ENCODE peak calls at places on chromosome 3, in five cellular contexts. One of them, this sample, is unnamed. For H3K4me1, the result is how much of the 10 kb centered on the place peaks cover.

GRCh38 chr3:139380575-139380974 is 8.9 kb downstream of the COPB2 start:
- DNase-seq in BE2C: no peak
- DNase-seq in spleen: no peak
- DNase-seq in mammary epithelial cell: no peak
- DNase-seq in MM.1S: no peak
- DNase-seq in this sample: no peak

GRCh38 chr3:129312671-129313414 is 34.2 kb downstream of the HMCES start:
- DNase-seq in BE2C: peak
- DNase-seq in spleen: no peak
- DNase-seq in mammary epithelial cell: no peak
- DNase-seq in MM.1S: peak
- DNase-seq in this sample: no peak

GRCh38 chr3:162945626-162946025 is 1449.0 kb downstream of the OTOL1 start:
- DNase-seq in BE2C: no peak
- DNase-seq in spleen: no peak
- DNase-seq in mammary epithelial cell: no peak
- DNase-seq in MM.1S: no peak
- DNase-seq in this sample: no peak

GRCh38 chr3:55746808-55747413 is 259.8 kb upstream of the WNT5A start:
- DNase-seq in BE2C: no peak
- DNase-seq in spleen: no peak
- DNase-seq in mammary epithelial cell: no peak
- DNase-seq in MM.1S: peak
- DNase-seq in this sample: no peak

GRCh38 chr3:66472313-66473134 is 28.3 kb downstream of the LRIG1 start:
- DNase-seq in BE2C: no peak
- DNase-seq in spleen: no peak
- DNase-seq in mammary epithelial cell: peak
- DNase-seq in MM.1S: no peak
- DNase-seq in this sample: no peak

GRCh38 chr3:34108976-34109375 is 310.5 kb downstream of the PDCD6IP start:
- DNase-seq in BE2C: no peak
- DNase-seq in spleen: no peak
- DNase-seq in mammary epithelial cell: no peak
- DNase-seq in MM.1S: peak
- DNase-seq in this sample: no peak

GRCh38 chr3:79380581-79380980 is 387.2 kb downstream of the ROBO1 start:
- DNase-seq in BE2C: no peak
- DNase-seq in spleen: no peak
- DNase-seq in mammary epithelial cell: no peak
- DNase-seq in MM.1S: no peak
- DNase-seq in this sample: no peak

GRCh38 chr3:187999821-188000220 is 154.1 kb upstream of the LPP start:
- DNase-seq in BE2C: no peak
- DNase-seq in spleen: no peak
- DNase-seq in mammary epithelial cell: no peak
- DNase-seq in MM.1S: peak
- DNase-seq in this sample: no peak

GRCh38 chr3:37862712-37863551 is 1.3 kb downstream of the CTDSPL start:
- DNase-seq in BE2C: no peak
- DNase-seq in spleen: peak
- DNase-seq in mammary epithelial cell: peak
- DNase-seq in MM.1S: no peak
- DNase-seq in this sample: no peak

GRCh38 chr3:36305929-36306520 is 74.3 kb upstream of the STAC start:
- DNase-seq in BE2C: no peak
- DNase-seq in spleen: no peak
- DNase-seq in mammary epithelial cell: peak
- DNase-seq in MM.1S: no peak
- DNase-seq in this sample: no peak

GRCh38 chr3:107985496-107985895 is 105.3 kb downstream of the CD47 start:
- DNase-seq in BE2C: no peak
- DNase-seq in spleen: no peak
- DNase-seq in mammary epithelial cell: no peak
- DNase-seq in MM.1S: no peak
- DNase-seq in this sample: no peak

GRCh38 chr3:17931121-17931520 is 188.7 kb upstream of the TBC1D5 start:
- DNase-seq in BE2C: no peak
- DNase-seq in spleen: no peak
- DNase-seq in mammary epithelial cell: no peak
- DNase-seq in MM.1S: no peak
- DNase-seq in this sample: no peak

GRCh38 chr3:197847866-197848401 is 56.9 kb downstream of the LRCH3 start:
- DNase-seq in BE2C: no peak
- DNase-seq in spleen: no peak
- DNase-seq in mammary epithelial cell: no peak
- DNase-seq in MM.1S: peak
- DNase-seq in this sample: no peak

GRCh38 chr3:139934557-139935070 is 371 bp upstream of the CLSTN2 start:
- DNase-seq in BE2C: peak
- DNase-seq in spleen: no peak
- DNase-seq in mammary epithelial cell: peak
- DNase-seq in MM.1S: no peak
- DNase-seq in this sample: no peak

GRCh38 chr3:197083486-197083885 is 53.9 kb upstream of the MELTF start:
- DNase-seq in BE2C: no peak
- DNase-seq in spleen: no peak
- DNase-seq in mammary epithelial cell: peak
- DNase-seq in MM.1S: no peak
- DNase-seq in this sample: no peak

GRCh38 chr3:145518639-145519038 is 642.3 kb downstream of the PLOD2 start:
- DNase-seq in BE2C: no peak
- DNase-seq in spleen: no peak
- DNase-seq in mammary epithelial cell: no peak
- DNase-seq in MM.1S: no peak
- DNase-seq in this sample: no peak

GRCh38 chr3:109234300-109234699 is 82.0 kb downstream of the DPPA2 start:
- DNase-seq in BE2C: no peak
- DNase-seq in spleen: no peak
- DNase-seq in mammary epithelial cell: no peak
- DNase-seq in MM.1S: no peak
- DNase-seq in this sample: no peak

GRCh38 chr3:151282921-151283320 is 4.6 kb upstream of the P2RY14 start:
- DNase-seq in BE2C: no peak
- DNase-seq in spleen: no peak
- DNase-seq in mammary epithelial cell: peak
- DNase-seq in MM.1S: peak
- DNase-seq in this sample: no peak

DNA sequence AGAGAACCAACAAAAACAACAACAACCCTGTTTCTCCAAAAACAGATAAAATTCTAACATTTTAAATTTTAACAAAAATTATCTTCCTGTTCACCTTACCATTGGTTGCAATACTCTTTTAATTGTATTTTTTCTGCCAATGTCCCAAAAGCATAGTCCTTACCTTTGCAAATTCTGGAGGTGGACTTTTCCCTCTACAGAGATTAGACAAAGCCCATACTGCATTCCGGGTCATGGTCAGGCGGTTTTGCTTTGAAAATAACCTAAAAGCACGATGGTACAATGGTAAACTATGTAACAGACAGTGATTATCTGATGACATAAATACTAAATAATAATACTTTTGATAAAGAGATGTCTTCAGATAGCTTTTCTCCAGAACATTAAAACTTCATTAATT is 35.5 kb upstream of the WDR5B start:
- DNase-seq in BE2C: no peak
- DNase-seq in spleen: no peak
- DNase-seq in mammary epithelial cell: no peak
- DNase-seq in MM.1S: no peak
- DNase-seq in this sample: no peak
- H3K4me1 ChIP-seq in BE2C: under half
- H3K4me1 ChIP-seq in spleen: under half
- H3K4me1 ChIP-seq in mammary epithelial cell: under half
- H3K4me1 ChIP-seq in MM.1S: under half
- H3K4me1 ChIP-seq in this sample: under half

GRCh38 chr3:114730397-114730796 is 416.7 kb downstream of the ZBTB20 start:
- DNase-seq in BE2C: no peak
- DNase-seq in spleen: no peak
- DNase-seq in mammary epithelial cell: no peak
- DNase-seq in MM.1S: no peak
- DNase-seq in this sample: no peak

GRCh38 chr3:114725966-114726365 is 421.1 kb downstream of the ZBTB20 start:
- DNase-seq in BE2C: no peak
- DNase-seq in spleen: no peak
- DNase-seq in mammary epithelial cell: no peak
- DNase-seq in MM.1S: no peak
- DNase-seq in this sample: no peak

GRCh38 chr3:114722530-114722929 is 424.6 kb downstream of the ZBTB20 start:
- DNase-seq in BE2C: no peak
- DNase-seq in spleen: no peak
- DNase-seq in mammary epithelial cell: no peak
- DNase-seq in MM.1S: no peak
- DNase-seq in this sample: no peak

GRCh38 chr3:114732353-114732752 is 414.7 kb downstream of the ZBTB20 start:
- DNase-seq in BE2C: no peak
- DNase-seq in spleen: no peak
- DNase-seq in mammary epithelial cell: no peak
- DNase-seq in MM.1S: no peak
- DNase-seq in this sample: no peak

DNA sequence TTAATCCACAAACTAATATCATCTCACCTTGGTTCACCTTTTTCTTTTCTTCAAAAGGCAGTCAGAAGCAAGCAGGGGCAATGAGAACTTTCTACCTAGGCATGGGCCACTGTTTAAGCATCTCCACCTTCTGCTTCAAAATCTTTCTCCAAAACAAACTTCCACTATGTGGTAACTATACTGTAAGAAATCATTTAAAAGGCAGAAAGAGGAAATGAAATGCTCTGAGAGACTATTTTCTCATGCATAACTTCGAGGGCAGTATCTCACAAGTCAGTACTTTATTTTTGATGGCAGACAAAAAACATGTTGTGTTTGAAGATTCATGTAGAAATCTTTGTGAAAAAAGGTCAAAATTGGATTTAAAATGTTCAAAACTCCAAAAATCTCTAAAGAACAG is 419.7 kb downstream of the ZBTB20 start:
- DNase-seq in BE2C: no peak
- DNase-seq in spleen: no peak
- DNase-seq in mammary epithelial cell: no peak
- DNase-seq in MM.1S: no peak
- DNase-seq in this sample: no peak
- H3K4me1 ChIP-seq in BE2C: under half
- H3K4me1 ChIP-seq in spleen: under half
- H3K4me1 ChIP-seq in mammary epithelial cell: under half
- H3K4me1 ChIP-seq in MM.1S: under half
- H3K4me1 ChIP-seq in this sample: under half

GRCh38 chr3:50352762-50353161 is 2.1 kb downstream of the CYB561D2 start:
- DNase-seq in BE2C: no peak
- DNase-seq in spleen: no peak
- DNase-seq in mammary epithelial cell: peak
- DNase-seq in MM.1S: no peak
- DNase-seq in this sample: no peak
- H3K4me1 ChIP-seq in BE2C: under half
- H3K4me1 ChIP-seq in spleen: half or more
- H3K4me1 ChIP-seq in mammary epithelial cell: under half
- H3K4me1 ChIP-seq in MM.1S: under half
- H3K4me1 ChIP-seq in this sample: half or more

DNA sequence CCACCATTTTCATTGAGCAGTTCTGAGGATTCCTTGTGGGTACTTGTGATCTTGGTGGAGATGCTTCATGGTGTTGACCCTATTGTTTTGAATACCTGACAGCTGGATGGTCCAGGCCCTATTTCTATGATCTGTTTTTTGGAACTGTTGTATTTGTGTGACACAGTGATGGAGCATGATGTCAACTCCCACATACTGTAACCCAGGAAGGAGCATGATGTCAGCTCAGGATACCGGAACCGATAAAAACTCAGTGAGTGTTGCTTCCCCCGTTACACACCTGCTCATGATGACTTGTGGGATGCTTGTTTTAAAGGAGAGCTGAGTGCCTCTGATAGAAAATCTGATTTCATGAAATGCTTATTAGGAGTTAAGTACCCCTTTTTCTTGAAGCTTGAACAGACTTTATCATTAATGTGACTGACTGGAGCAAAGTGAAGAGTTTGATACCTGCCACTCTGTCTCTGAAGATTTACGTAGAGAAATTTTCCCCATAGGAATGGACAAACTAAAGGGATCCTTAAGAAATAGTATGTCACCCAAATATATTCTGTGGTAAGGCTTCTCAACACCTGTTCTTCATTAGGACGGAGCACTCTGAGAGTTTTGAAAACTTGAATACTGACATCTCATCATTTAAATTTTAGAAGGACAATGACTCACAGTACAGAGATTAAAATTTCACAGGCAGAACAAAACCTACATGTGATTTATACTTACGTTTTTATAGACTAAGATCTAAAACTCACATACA is 45.3 kb downstream of the ZBTB38 start:
- DNase-seq in BE2C: no peak
- DNase-seq in spleen: no peak
- DNase-seq in mammary epithelial cell: no peak
- DNase-seq in MM.1S: peak
- DNase-seq in this sample: no peak
- H3K4me1 ChIP-seq in BE2C: under half
- H3K4me1 ChIP-seq in spleen: half or more
- H3K4me1 ChIP-seq in mammary epithelial cell: under half
- H3K4me1 ChIP-seq in MM.1S: half or more
- H3K4me1 ChIP-seq in this sample: half or more

GRCh38 chr3:105812194-105812586 is 56.6 kb downstream of the CBLB start:
- DNase-seq in BE2C: no peak
- DNase-seq in spleen: no peak
- DNase-seq in mammary epithelial cell: peak
- DNase-seq in MM.1S: no peak
- DNase-seq in this sample: no peak
- H3K4me1 ChIP-seq in BE2C: under half
- H3K4me1 ChIP-seq in spleen: under half
- H3K4me1 ChIP-seq in mammary epithelial cell: under half
- H3K4me1 ChIP-seq in MM.1S: under half
- H3K4me1 ChIP-seq in this sample: under half